ENCODE peak calls at places on chromosome 20, in nine cellular contexts. K is AG09309; F is brain microvascular endothelial cell; E is HL-60; V is RKO; T is activated B cell treated with CpG ODN at 0.5 μM for 24 hours; B is CD8-positive, alpha-beta memory T cell; X is D721Med; N is BE2C. R is an unnamed sample.

GRCh38 chr20:51462566-51463276 is 79.8 kb downstream of the NFATC2 start:
- DNase-seq in K (no peak), F (peak; percentile 62), E (no peak), V (no peak), T (no peak), B (no peak), X (no peak), N (peak; percentile 65), R (no peak)

GRCh38 chr20:40471261-40471629 is 217.8 kb downstream of the MAFB start:
- DNase-seq in K (no peak), F (no peak), E (no peak), V (peak; percentile 27), T (no peak), B (no peak), X (no peak), N (peak; percentile 14), R (no peak)

GRCh38 chr20:6091661-6092060 is 31.2 kb downstream of the FERMT1 start:
- DNase-seq in K (no peak), F (no peak), E (no peak), V (no peak), T (no peak), B (no peak), X (no peak), N (no peak), R (no peak)

GRCh38 chr20:18907353-18907752 is 93.8 kb downstream of the SCP2D1 start:
- DNase-seq in K (no peak), F (no peak), E (no peak), V (no peak), T (no peak), B (no peak), X (no peak), N (no peak), R (no peak)

GRCh38 chr20:36591854-36592641 is 13.5 kb upstream of the RAB5IF start:
- DNase-seq in K (no peak), F (no peak), E (no peak), V (peak; percentile 65), T (no peak), B (no peak), X (no peak), N (peak; percentile 41), R (no peak)

GRCh38 chr20:6277661-6278060 is 154.8 kb upstream of the FERMT1 start:
- DNase-seq in K (no peak), F (peak; percentile 77), E (no peak), V (no peak), T (no peak), B (no peak), X (no peak), N (no peak), R (no peak)

GRCh38 chr20:11112837-11113236 is 439.0 kb upstream of the JAG1 start:
- DNase-seq in K (no peak), F (no peak), E (no peak), V (peak; percentile 23), T (no peak), B (no peak), X (no peak), N (no peak), R (no peak)

GRCh38 chr20:43947316-43947710 is 32.7 kb downstream of the TOX2 start:
- DNase-seq in K (no peak), F (no peak), E (no peak), V (no peak), T (no peak), B (no peak), X (no peak), N (no peak), R (no peak)

GRCh38 chr20:7980332-7981046 is 39.1 kb downstream of the TMX4 start:
- DNase-seq in K (peak; percentile 7), F (peak; percentile 47), E (peak; percentile 21), V (peak; percentile 23), T (no peak), B (no peak), X (no peak), N (peak; percentile 46), R (peak; percentile 27)

GRCh38 chr20:38165089-38165965 is at the start of gene TGM2:
- DNase-seq in K (no peak), F (peak; percentile 46), E (peak; percentile 60), V (peak; percentile 57), T (peak; percentile 74), B (peak; percentile 24), X (peak; percentile 56), N (peak; percentile 92), R (no peak)

GRCh38 chr20:49345538-49345937 is 67.7 kb upstream of the ZNFX1 start:
- DNase-seq in K (peak; percentile 45), F (peak; percentile 29), E (no peak), V (peak; percentile 45), T (no peak), B (no peak), X (no peak), N (no peak), R (peak; percentile 80)

GRCh38 chr20:49539481-49540231 is 28.3 kb downstream of the PTGIS start:
- DNase-seq in K (no peak), F (no peak), E (no peak), V (no peak), T (no peak), B (no peak), X (no peak), N (no peak), R (peak; percentile 98)

GRCh38 chr20:19924255-19924654 is 92.9 kb upstream of the NAA20 start:
- DNase-seq in K (no peak), F (no peak), E (no peak), V (no peak), T (no peak), B (no peak), X (no peak), N (no peak), R (no peak)

GRCh38 chr20:16537918-16538317 is 35.3 kb downstream of the KIF16B start:
- DNase-seq in K (no peak), F (no peak), E (no peak), V (no peak), T (no peak), B (no peak), X (no peak), N (peak; percentile 30), R (no peak)

GRCh38 chr20:23092861-23093543 is 6.9 kb upstream of the CD93 start:
- DNase-seq in K (no peak), F (no peak), E (no peak), V (no peak), T (no peak), B (no peak), X (no peak), N (no peak), R (no peak)

GRCh38 chr20:62025832-62026563 is 39.7 kb downstream of the TAF4 start:
- DNase-seq in K (peak; percentile 32), F (peak; percentile 47), E (no peak), V (no peak), T (no peak), B (no peak), X (no peak), N (no peak), R (no peak)

GRCh38 chr20:38210741-38211140 is 45.7 kb upstream of the TGM2 start:
- DNase-seq in K (no peak), F (no peak), E (no peak), V (peak; percentile 34), T (no peak), B (no peak), X (no peak), N (no peak), R (no peak)